ENCODE peak calls at places on chromosomes 6 and 20, in eight cellular contexts. M is PC-9; L is OCI-LY7; G is fibroblast of mammary gland; C is CD8-positive, alpha-beta memory T cell; S is fibroblast of the aortic adventitia; D is endodermal cell; Z is HCT116. R is an unnamed sample.

GRCh38 chr6:3294921-3295871 is 36.4 kb downstream of the PSMG4 start:
- DNase-seq in C (no peak), G (no peak), M (no peak), L (peak), Z (no peak), S (no peak), D (peak), R (no peak)

GRCh38 chr20:59985864-59986263 is 27.6 kb downstream of the CDH26 start:
- DNase-seq in G (no peak), D (no peak), M (peak), S (no peak), C (no peak), L (peak), Z (no peak), R (no peak)

GRCh38 chr20:37398750-37399621 is 53.0 kb downstream of the SRC start:
- DNase-seq in M (no peak), C (no peak), S (no peak), Z (no peak), D (no peak), G (no peak), L (no peak), R (no peak)

GRCh38 chr6:111837641-111838500 is 35.4 kb downstream of the FYN start:
- DNase-seq in D (no peak), C (no peak), S (no peak), M (no peak), G (no peak), Z (no peak), L (no peak), R (no peak)

GRCh38 chr6:34526992-34527728 is 29.0 kb downstream of the SPDEF start:
- DNase-seq in C (peak), S (peak), G (peak), M (peak), D (peak), Z (peak), L (peak), R (peak)

GRCh38 chr6:47631248-47632196 is 66.9 kb upstream of the ADGRF4 start:
- DNase-seq in M (peak), S (peak), D (peak), Z (peak), C (peak), G (peak), L (peak), R (peak)

GRCh38 chr20:10467985-10468845 is 33.1 kb downstream of the SLX4IP start:
- DNase-seq in G (peak), C (no peak), Z (no peak), M (peak), D (no peak), S (peak), L (no peak), R (no peak)

GRCh38 chr20:9981834-9982233 is 53.0 kb upstream of the ANKEF1 start:
- DNase-seq in M (no peak), L (no peak), D (no peak), G (peak), S (no peak), Z (no peak), C (no peak), R (no peak)

GRCh38 chr6:89582669-89583325 is 55.8 kb downstream of the LYRM2 start:
- DNase-seq in D (no peak), M (no peak), C (no peak), G (peak), Z (no peak), S (no peak), L (no peak), R (no peak)

GRCh38 chr20:62902926-62903615 is 23.2 kb downstream of the DIDO1 start:
- DNase-seq in Z (no peak), M (no peak), L (no peak), C (no peak), D (no peak), G (peak), S (no peak), R (no peak)

GRCh38 chr6:12012231-12012565 is at the start of gene HIVEP1:
- DNase-seq in G (no peak), Z (no peak), C (no peak), S (no peak), L (no peak), M (no peak), D (peak), R (no peak)

GRCh38 chr6:138429731-138430130 is 25.7 kb downstream of the HEBP2 start:
- DNase-seq in M (no peak), Z (no peak), D (no peak), L (no peak), G (no peak), C (no peak), S (no peak), R (no peak)

GRCh38 chr20:45833030-45833882 is at the start of gene SNX21:
- DNase-seq in D (peak), G (peak), C (peak), M (peak), L (no peak), S (peak), Z (no peak), R (no peak)

GRCh38 chr20:33576432-33576883 is 85.7 kb upstream of the C20orf144 start:
- DNase-seq in S (peak), Z (no peak), G (no peak), M (no peak), C (no peak), D (no peak), L (peak), R (no peak)

GRCh38 chr6:119171864-119172588 is 93.6 kb upstream of the FAM184A start:
- DNase-seq in C (no peak), L (no peak), M (no peak), Z (no peak), D (no peak), S (no peak), G (no peak), R (no peak)

GRCh38 chr20:44050925-44051660 is 135.9 kb downstream of the JPH2 start:
- DNase-seq in M (no peak), C (no peak), L (no peak), D (no peak), G (no peak), S (no peak), Z (no peak), R (no peak)

GRCh38 chr20:57025261-57025660 is 241.2 kb downstream of the BMP7 start:
- DNase-seq in M (no peak), L (no peak), Z (no peak), S (no peak), G (no peak), C (no peak), D (no peak), R (no peak)

GRCh38 chr6:89559487-89559886 is 79.1 kb downstream of the LYRM2 start:
- DNase-seq in C (no peak), D (peak), M (no peak), Z (no peak), S (no peak), G (no peak), L (no peak), R (no peak)

GRCh38 chr20:32149566-32150170 is 40.2 kb downstream of the TM9SF4 start:
- DNase-seq in M (no peak), L (no peak), C (no peak), S (no peak), Z (no peak), D (no peak), G (no peak), R (no peak)

GRCh38 chr6:167769408-167770190 is 57.1 kb upstream of the AFDN start:
- DNase-seq in C (no peak), Z (no peak), G (no peak), D (no peak), L (no peak), M (no peak), S (no peak), R (no peak)

GRCh38 chr6:88492241-88492640 is 326.1 kb upstream of the CNR1 start:
- DNase-seq in M (no peak), G (peak), L (no peak), C (no peak), D (no peak), S (no peak), Z (no peak), R (no peak)

GRCh38 chr20:20331796-20332195 is 36.1 kb upstream of the INSM1 start:
- DNase-seq in L (no peak), D (no peak), Z (no peak), S (no peak), G (no peak), C (no peak), M (no peak), R (no peak)

GRCh38 chr6:149334201-149334600 is 16.7 kb downstream of the TAB2 start:
- DNase-seq in M (no peak), C (no peak), Z (no peak), D (no peak), S (peak), G (peak), L (no peak), R (no peak)

GRCh38 chr20:38664284-38664683 is 60.0 kb upstream of the SLC32A1 start:
- DNase-seq in D (no peak), C (no peak), M (no peak), G (no peak), S (no peak), L (no peak), Z (no peak), R (no peak)

GRCh38 chr6:132354517-132355167 is 46.6 kb downstream of the MOXD1 start:
- DNase-seq in C (peak), M (no peak), S (no peak), L (peak), G (peak), Z (no peak), D (peak), R (no peak)

GRCh38 chr6:22133352-22133751 is 163.5 kb downstream of the PRL start:
- DNase-seq in G (no peak), L (no peak), D (no peak), S (no peak), Z (no peak), M (no peak), C (no peak), R (no peak)

GRCh38 chr6:53603381-53604121 is 58.6 kb upstream of the GCLC start:
- DNase-seq in G (peak), D (no peak), L (no peak), M (no peak), Z (no peak), C (no peak), S (peak), R (no peak)

DNA sequence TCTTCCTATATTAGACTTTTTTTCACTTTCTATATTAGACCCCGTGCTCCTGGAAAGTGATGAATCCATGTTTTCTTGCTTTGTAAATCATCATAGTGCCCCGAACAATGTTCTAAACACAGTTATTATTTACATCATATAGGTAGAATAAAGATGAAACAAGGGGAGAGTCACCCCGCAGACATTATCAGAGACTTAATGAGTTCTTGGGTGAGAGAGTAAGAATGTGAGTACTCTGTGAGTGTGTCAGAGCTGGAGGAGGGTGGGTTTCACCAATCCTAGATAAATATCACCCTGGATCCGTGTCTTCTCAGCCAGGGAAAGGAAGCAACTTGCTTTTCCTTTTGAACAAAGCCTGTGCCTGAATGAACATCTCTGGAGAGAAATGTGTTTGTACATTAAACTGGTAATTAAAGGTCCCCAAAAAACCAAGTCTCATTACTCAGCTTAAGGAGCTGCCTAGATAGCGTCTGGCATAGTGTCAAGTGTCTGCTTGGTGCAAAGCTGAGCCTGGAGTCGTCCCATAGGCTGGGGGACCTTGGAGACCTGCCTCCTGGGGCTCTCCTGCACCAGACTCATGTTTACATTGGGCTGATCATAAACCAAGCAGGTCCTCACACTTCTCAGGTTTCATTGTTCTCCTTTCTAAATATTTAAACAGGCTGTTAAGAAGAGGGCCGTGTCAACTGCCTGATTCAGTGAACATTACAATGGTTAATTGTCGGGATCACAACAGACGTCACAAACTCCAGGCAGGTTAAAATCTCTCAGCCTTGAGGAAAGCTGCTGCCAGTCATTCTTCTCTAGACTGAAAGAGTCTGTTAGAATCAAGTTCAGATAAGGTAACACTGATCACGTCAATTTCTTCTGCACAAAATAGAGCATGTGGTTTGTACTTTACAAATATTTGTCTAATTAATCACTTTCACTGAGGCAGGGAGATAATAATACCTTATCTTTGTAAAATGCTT is 179.7 kb upstream of the MYLIP start:
- DNase-seq in L (no peak), Z (no peak), S (no peak), G (no peak), M (peak), D (peak), C (no peak), R (no peak)
- H3K4me3 ChIP-seq in L (no peak), Z (no peak), S (no peak), G (no peak), M (no peak), D (peak), C (no peak), R (no peak)

DNA sequence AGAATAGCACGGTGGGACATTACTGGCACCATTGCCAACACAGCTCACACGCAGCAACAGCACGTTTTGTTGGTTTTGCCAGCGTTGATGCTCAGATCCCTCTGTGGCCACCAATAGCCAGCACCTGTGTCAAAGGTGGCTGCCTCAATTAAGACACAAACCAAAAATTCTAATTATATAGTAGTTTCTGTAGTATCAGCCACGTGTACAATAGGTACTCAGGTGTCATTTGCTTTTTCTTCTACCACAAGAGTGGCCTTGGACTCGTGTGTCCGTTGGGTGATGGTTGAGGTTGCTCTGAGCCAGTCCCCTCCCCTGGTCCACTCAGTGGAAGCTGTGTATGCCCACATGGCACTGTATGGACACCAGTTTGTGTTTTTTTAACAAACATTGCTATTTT is 105.1 kb downstream of the CARMIL1 start:
- DNase-seq in C (no peak), M (no peak), D (no peak), G (no peak), Z (no peak), L (peak), S (no peak), R (no peak)
- H3K4me3 ChIP-seq in C (no peak), M (no peak), D (no peak), G (no peak), Z (no peak), L (peak), S (no peak), R (no peak)

DNA sequence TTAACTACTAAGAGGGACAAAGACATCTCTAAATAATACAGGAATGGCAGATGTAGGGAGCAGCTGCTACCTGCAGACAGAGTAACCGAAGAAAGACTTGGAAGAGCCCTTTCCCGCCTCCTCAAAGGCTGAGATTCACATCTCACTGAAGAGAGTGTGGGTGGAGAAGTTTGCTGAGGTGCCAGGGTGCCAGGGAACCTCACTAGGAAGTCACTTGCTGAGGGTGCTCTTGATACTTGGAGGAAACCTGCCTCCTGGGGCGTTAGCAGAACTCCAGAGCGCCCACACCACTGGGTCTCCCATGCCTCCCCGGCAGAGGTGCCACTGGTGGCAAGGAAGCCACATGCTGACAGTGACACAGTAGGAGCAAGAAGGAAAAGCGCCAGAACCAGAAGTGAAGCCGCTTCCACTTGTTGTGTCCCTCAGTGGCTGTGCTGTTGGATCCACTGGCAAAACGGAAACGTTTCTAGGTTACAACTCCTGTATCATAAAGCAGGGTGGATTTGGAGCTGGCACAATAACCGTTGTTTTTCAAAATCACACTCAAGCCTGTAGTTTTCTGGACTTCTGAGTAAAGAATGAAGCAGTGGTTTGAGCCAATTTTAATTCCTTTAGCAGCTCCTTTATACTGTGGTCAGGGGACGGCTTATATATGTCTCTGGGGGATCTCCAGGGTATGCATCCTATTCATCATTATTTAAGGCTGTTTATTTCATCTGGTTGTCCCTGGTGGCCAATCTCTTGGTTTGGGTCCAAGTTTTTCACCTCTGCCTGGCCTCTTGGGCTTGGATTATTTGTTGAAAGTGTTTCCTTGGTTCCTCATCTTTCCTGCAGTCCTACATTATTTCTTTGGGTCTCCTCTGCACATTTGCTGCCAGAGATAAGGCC is 64.5 kb downstream of the CDC5L start:
- DNase-seq in L (no peak), M (no peak), G (peak), C (no peak), S (peak), D (no peak), Z (no peak), R (no peak)
- H3K4me3 ChIP-seq in L (no peak), M (no peak), G (no peak), C (no peak), S (no peak), D (no peak), Z (no peak), R (no peak)

GRCh38 chr6:28765978-28766351 is 157.8 kb downstream of the TRIM27 start:
- DNase-seq in Z (no peak), D (peak), G (no peak), M (no peak), S (no peak), C (no peak), L (no peak), R (no peak)
- H3K4me3 ChIP-seq in Z (no peak), D (peak), G (no peak), M (peak), S (no peak), C (no peak), L (no peak), R (no peak)

R was measured in iPS DF 6.9.